ENCODE peak calls at places on chromosomes 13 and 19, in nine cellular contexts. V, U, A, Q, L, C, Z, W and B are unnamed samples. For H3K4me1, the result is how much of the 10 kb centered on the place peaks cover.

GRCh38 chr13:107348931-107349330 is 781.0 kb upstream of the ARGLU1 start:
- DNase-seq in L (no peak), A (no peak), Z (no peak), U (peak), C (no peak), Q (no peak), V (no peak), W (no peak), B (no peak)

GRCh38 chr19:40990972-40991381 is at the start of gene CYP2B6:
- DNase-seq in Z (no peak), V (no peak), A (no peak), C (no peak), Q (no peak), L (no peak), W (no peak), U (no peak), B (no peak)

GRCh38 chr13:25286308-25286968 is 850 bp downstream of the MTMR6 start:
- DNase-seq in Z (no peak), A (peak), L (peak), W (peak), V (no peak), U (peak), Q (no peak), C (peak), B (no peak)

GRCh38 chr13:95267662-95268369 is 33.4 kb downstream of the ABCC4 start:
- DNase-seq in L (no peak), V (no peak), Z (no peak), U (peak), A (no peak), Q (no peak), C (no peak), W (no peak), B (no peak)

GRCh38 chr13:113783482-113783881 is 24.5 kb downstream of the TMEM255B start:
- DNase-seq in U (no peak), V (no peak), C (no peak), Q (no peak), W (no peak), A (no peak), L (no peak), Z (no peak), B (peak)

GRCh38 chr19:4586245-4586644 is 26.8 kb upstream of the SEMA6B start:
- DNase-seq in U (no peak), Z (no peak), W (no peak), A (no peak), Q (no peak), L (no peak), V (no peak), C (no peak), B (no peak)

GRCh38 chr13:44141213-44141724 is 232.4 kb upstream of the SERP2 start:
- DNase-seq in V (peak), U (no peak), W (peak), Z (peak), C (no peak), Q (no peak), L (peak), A (peak), B (no peak)

GRCh38 chr13:24625324-24625723 is 54.9 kb upstream of the ATP12A start:
- DNase-seq in C (no peak), L (no peak), U (no peak), Z (no peak), W (no peak), Q (no peak), A (no peak), V (no peak), B (no peak)

GRCh38 chr13:48411281-48412099 is 1.4 kb downstream of the LPAR6 start:
- DNase-seq in W (no peak), Q (no peak), C (no peak), U (no peak), V (no peak), A (no peak), L (peak), Z (no peak), B (no peak)

GRCh38 chr19:4362871-4363545 is 19.6 kb downstream of the MPND start:
- DNase-seq in C (no peak), W (peak), A (no peak), Q (peak), L (no peak), Z (no peak), U (no peak), V (no peak), B (no peak)

GRCh38 chr13:65943024-65943423 is 1287.1 kb downstream of the PCDH9 start:
- DNase-seq in C (no peak), L (no peak), Q (no peak), Z (no peak), V (no peak), A (no peak), U (peak), W (no peak), B (no peak)

GRCh38 chr13:79898996-79899395 is 418.0 kb downstream of the NDFIP2 start:
- DNase-seq in Z (no peak), V (no peak), C (no peak), U (no peak), A (no peak), Q (no peak), W (no peak), L (no peak), B (no peak)

GRCh38 chr19:1427221-1427620 is 11.0 kb upstream of the RPS15 start:
- DNase-seq in C (no peak), A (no peak), L (no peak), W (no peak), U (no peak), Z (no peak), Q (no peak), V (no peak), B (no peak)

GRCh38 chr13:32390048-32390447 is 37.9 kb downstream of the N4BP2L1 start:
- DNase-seq in L (no peak), W (no peak), Z (no peak), C (no peak), U (no peak), Q (no peak), A (no peak), V (no peak), B (no peak)

GRCh38 chr19:44615529-44616247 is 2.3 kb downstream of the IGSF23 start:
- DNase-seq in U (no peak), A (no peak), C (no peak), Q (no peak), V (no peak), Z (no peak), W (no peak), L (no peak), B (no peak)

DNA sequence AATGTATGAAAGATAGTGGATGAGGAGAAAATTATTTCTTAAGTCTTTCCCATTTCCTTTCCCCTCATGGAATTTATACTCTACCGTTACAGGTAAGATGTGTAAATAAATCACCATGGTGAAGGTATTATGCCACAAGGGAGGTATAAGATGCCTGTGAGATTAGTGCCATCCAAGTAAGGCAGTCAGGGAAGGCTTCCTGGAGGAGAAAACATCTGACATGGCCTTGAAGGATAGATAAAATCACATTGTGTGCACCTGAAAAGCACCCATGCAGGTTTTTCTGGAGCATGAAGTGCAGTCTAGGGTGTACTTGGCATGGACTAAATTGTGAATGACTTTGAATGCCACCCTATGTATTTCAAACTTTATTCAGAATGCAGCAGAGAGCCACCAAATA is 15.3 kb downstream of the MBNL2 start:
- DNase-seq in V (no peak), A (no peak), Z (no peak), W (no peak), U (no peak), Q (no peak), L (no peak), C (no peak), B (no peak)
- H3K4me1 ChIP-seq in V (half or more), A (half or more), Z (under half), W (under half), U (under half), Q (under half), L (under half), C (half or more), B (under half)

GRCh38 chr13:112727581-112727980 is 37.7 kb downstream of the ATP11A start:
- DNase-seq in U (no peak), Z (no peak), L (no peak), W (peak), Q (peak), C (no peak), V (no peak), A (no peak), B (no peak)

GRCh38 chr13:112730157-112730671 is 40.4 kb downstream of the ATP11A start:
- DNase-seq in C (peak), V (no peak), U (no peak), A (no peak), L (no peak), Z (no peak), W (no peak), Q (peak), B (no peak)

GRCh38 chr13:112726018-112726767 is 36.4 kb downstream of the ATP11A start:
- DNase-seq in Z (no peak), A (no peak), W (no peak), C (no peak), V (no peak), L (no peak), Q (peak), U (no peak), B (no peak)

GRCh38 chr13:112729408-112729807 is 39.6 kb downstream of the ATP11A start:
- DNase-seq in V (no peak), L (no peak), A (no peak), Q (peak), C (peak), U (no peak), Z (no peak), W (no peak), B (no peak)

DNA sequence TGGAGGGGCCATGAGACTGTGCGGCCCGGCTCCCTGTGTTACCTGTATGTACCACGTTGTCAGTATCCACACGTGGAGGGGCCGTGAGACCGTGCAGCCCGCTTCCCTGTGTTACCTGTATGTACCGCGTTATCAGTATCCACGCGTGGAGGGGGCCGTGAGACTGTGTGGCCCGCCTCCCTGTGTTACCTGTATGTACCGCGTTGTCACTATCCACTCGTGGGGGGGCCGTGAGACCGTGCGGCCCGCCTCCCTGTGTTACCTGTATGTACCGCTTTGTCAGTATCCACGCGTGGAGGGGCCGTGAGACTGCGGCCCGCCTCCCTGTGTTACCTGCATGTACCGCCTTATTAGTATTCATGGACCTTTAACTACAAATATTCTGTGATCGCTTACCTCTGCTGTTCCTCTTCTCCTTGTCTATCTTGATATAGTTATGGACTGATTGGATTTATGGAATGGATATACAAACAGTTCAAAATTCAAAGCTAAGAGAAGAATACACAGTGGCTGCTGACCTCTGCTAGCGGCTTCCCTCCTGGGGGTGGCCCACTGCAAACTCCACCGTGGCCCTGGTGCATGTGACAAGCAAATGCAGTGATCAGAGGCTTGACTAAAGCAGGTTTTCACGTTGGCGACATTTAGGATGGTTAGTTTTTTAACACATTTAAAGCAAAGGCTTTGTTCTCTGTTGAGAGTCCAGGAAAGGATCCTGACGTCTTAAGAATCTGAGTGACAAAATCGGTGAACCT is 38.7 kb downstream of the ATP11A start:
- DNase-seq in Q (peak), W (no peak), A (no peak), L (no peak), Z (no peak), U (no peak), C (no peak), V (no peak), B (no peak)
- H3K27ac ChIP-seq in Q (no peak), W (no peak), A (no peak), L (no peak), Z (no peak), U (no peak), C (peak), V (peak), B (no peak)

DNA sequence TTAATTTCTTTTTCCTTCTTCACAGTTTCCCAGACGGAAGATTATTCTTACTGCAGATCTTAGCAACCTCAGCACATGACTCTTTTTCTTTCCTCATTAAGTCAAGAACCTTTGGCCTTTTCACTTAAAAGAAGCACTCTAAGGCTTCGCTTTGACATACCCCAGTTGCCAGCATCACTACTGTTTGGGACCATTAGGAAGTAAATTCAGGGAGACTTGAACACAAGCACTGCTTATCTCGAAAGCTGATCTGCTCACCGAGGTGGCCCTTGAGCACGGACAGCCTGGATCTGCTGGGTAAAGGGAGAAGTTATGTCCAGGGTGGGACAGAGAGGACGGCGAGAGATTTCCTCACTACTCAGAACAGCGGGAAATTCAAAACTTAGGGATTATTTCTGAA is 151.4 kb upstream of the RNF113B start:
- DNase-seq in L (no peak), U (no peak), V (no peak), Z (no peak), W (no peak), C (no peak), A (no peak), Q (no peak), B (no peak)
- H3K4me1 ChIP-seq in L (under half), U (under half), V (under half), Z (under half), W (half or more), C (under half), A (under half), Q (under half), B (under half)

GRCh38 chr13:27358420-27358819 is 66.0 kb upstream of the GTF3A start:
- DNase-seq in C (no peak), V (no peak), A (no peak), L (no peak), Z (no peak), Q (no peak), U (no peak), W (peak), B (no peak)
- H3K27ac ChIP-seq in C (no peak), V (no peak), A (no peak), L (no peak), Z (no peak), Q (no peak), U (no peak), W (peak), B (no peak)

GRCh38 chr13:33615436-33615835 is 202.5 kb upstream of the RFC3 start:
- DNase-seq in Z (no peak), U (no peak), Q (no peak), V (no peak), C (no peak), W (no peak), L (no peak), A (no peak), B (no peak)

GRCh38 chr13:33612641-33613638 is 205.0 kb upstream of the RFC3 start:
- DNase-seq in W (no peak), L (no peak), Q (no peak), Z (no peak), V (no peak), C (no peak), A (no peak), U (no peak), B (no peak)

GRCh38 chr13:33611016-33611805 is 206.7 kb upstream of the RFC3 start:
- DNase-seq in C (peak), Q (no peak), L (no peak), A (peak), Z (peak), W (peak), V (peak), U (peak), B (peak)

GRCh38 chr13:33606692-33607091 is 211.3 kb upstream of the RFC3 start:
- DNase-seq in C (no peak), Q (peak), V (no peak), A (no peak), Z (no peak), L (no peak), U (peak), W (peak), B (no peak)

DNA sequence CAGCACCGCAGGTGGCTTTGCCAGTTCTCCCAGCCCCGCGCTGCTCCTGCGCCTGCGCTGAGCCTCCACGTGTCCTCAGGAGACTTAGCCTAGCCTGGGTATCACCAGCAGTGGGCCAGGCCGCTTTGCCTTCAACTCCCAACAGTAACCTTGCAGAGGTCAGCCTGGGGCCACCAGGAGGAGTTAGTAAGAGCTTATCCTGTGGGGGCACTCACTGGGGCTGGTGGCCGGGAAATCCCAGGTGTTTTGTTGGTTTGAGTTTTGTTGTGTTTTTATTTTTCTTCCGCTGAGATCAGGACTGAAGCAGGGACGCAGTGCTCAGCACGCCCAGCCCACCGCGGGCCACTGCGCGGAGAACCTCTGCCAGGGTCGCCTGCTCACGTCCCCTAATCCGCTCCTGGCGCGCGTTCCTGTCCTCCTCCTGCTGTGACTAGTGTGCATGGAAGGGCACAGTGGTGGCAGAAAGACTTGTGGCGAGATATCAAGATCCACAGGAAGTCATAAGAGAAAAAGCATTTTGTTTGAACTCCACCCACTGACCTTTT is 207.4 kb upstream of the RFC3 start:
- DNase-seq in L (peak), U (no peak), A (no peak), V (no peak), C (peak), W (peak), Q (peak), Z (peak), B (peak)
- H3K4me1 ChIP-seq in L (under half), U (under half), A (under half), V (under half), C (under half), W (under half), Q (under half), Z (under half), B (under half)

GRCh38 chr13:26600345-26600761 is 42.9 kb downstream of the WASF3 start:
- DNase-seq in Q (no peak), L (no peak), Z (no peak), U (no peak), C (no peak), A (no peak), V (no peak), W (no peak), B (no peak)

GRCh38 chr13:26596458-26596857 is 39.0 kb downstream of the WASF3 start:
- DNase-seq in W (no peak), L (no peak), A (no peak), V (no peak), Q (no peak), Z (no peak), C (no peak), U (no peak), B (no peak)

GRCh38 chr13:26599885-26600284 is 42.4 kb downstream of the WASF3 start:
- DNase-seq in V (no peak), U (no peak), Z (no peak), W (no peak), L (no peak), C (no peak), Q (no peak), A (no peak), B (no peak)

GRCh38 chr13:26601669-26602068 is 44.2 kb downstream of the WASF3 start:
- DNase-seq in Z (no peak), W (no peak), V (no peak), A (no peak), U (peak), L (no peak), Q (no peak), C (no peak), B (no peak)

DNA sequence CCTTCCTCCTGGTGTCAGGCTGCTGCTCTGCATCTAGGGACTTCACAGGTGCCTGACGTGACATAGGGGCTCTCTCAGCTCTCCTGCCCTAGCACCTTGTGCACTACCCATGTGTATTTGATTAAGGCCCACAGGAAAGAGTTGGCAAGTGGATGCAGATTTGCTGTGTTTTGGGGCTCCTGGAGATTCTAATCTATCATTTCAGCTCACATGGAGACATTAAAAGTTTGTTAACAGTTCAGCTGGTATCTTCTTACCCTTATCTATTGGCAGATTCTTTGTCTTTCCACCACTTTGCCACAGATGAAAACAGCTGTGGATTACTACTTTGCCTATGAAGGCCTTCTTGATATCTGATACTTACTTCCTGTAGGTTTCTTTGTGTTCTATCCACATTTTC is 41.9 kb downstream of the WASF3 start:
- DNase-seq in W (no peak), Q (no peak), A (no peak), L (no peak), U (no peak), Z (no peak), C (no peak), V (no peak), B (no peak)
- H3K27ac ChIP-seq in W (no peak), Q (no peak), A (no peak), L (no peak), U (no peak), Z (no peak), C (no peak), V (no peak), B (no peak)

DNA sequence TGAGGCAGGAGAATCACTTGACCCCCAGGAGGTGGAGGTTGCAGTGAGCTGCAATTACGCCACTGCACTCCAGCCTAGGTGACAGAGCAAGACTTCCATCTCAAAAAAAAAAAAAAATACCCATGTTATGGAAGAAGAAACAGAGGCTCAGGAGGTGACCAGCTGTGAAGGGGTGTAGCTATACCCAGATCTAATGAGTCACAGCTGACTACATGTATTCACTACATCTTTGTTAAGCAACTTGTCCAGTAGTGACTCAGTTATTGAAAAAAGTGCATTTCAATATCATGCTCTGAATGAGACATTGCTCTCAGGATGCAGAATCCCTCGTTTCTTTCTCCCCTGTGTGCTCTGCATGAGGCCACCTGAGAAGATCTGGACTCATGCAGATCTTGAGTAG is 16.1 kb upstream of the SPART start:
- DNase-seq in L (no peak), W (no peak), A (no peak), Z (no peak), U (peak), C (no peak), Q (no peak), V (no peak), B (no peak)
- H3K4me1 ChIP-seq in L (under half), W (under half), A (under half), Z (under half), U (under half), C (under half), Q (under half), V (under half), B (under half)